ENCODE peak calls at places on chromosomes 16 and 17, in nine cellular contexts. R, X, U, C, E, P, W, A and Q are unnamed samples.

GRCh38 chr17:27323538-27324212 is 29.8 kb downstream of the WSB1 start:
- DNase-seq in R (peak), X (peak), E (peak), C (peak), A (peak), P (peak), U (peak), W (peak), Q (peak)

GRCh38 chr17:1485748-1486376 is 6.6 kb downstream of the MYO1C start:
- DNase-seq in C (peak), U (peak), W (no peak), R (peak), E (peak), A (peak), X (peak), P (peak), Q (peak)

GRCh38 chr16:24737391-24737871 is 8.0 kb downstream of the TNRC6A start:
- DNase-seq in W (no peak), P (no peak), U (no peak), E (no peak), C (no peak), A (no peak), R (no peak), X (no peak), Q (peak)

GRCh38 chr16:19127674-19128131 is 13.9 kb downstream of the ITPRIPL2 start:
- DNase-seq in U (no peak), A (no peak), C (no peak), W (no peak), E (no peak), R (no peak), P (no peak), X (no peak), Q (no peak)

GRCh38 chr17:1197781-1198490 is 18.2 kb upstream of the ABR start:
- DNase-seq in R (peak), U (peak), C (peak), P (peak), W (peak), A (peak), X (peak), E (peak), Q (no peak)

GRCh38 chr17:17021194-17021863 is 20.9 kb upstream of the MPRIP start:
- DNase-seq in E (peak), C (no peak), A (no peak), U (peak), W (peak), P (peak), R (no peak), X (no peak), Q (no peak)

GRCh38 chr17:56319531-56319930 is 166.3 kb downstream of the ANKFN1 start:
- DNase-seq in E (no peak), P (no peak), W (no peak), X (no peak), R (no peak), C (no peak), A (no peak), U (no peak), Q (peak)

GRCh38 chr16:67726106-67727034 is 7.3 kb upstream of the GFOD2 start:
- DNase-seq in U (no peak), P (no peak), C (peak), R (peak), A (peak), W (no peak), E (peak), X (no peak), Q (no peak)

GRCh38 chr16:48136547-48137360 is 19.0 kb downstream of the ABCC12 start:
- DNase-seq in U (no peak), W (no peak), C (no peak), E (no peak), A (no peak), P (no peak), X (no peak), R (no peak), Q (no peak)

GRCh38 chr16:49100366-49100765 is 181.3 kb downstream of the CBLN1 start:
- DNase-seq in X (peak), C (no peak), U (no peak), W (no peak), A (no peak), E (no peak), P (no peak), R (no peak), Q (no peak)

GRCh38 chr16:14485131-14485551 is 144.9 kb downstream of the PARN start:
- DNase-seq in E (no peak), A (no peak), W (no peak), R (no peak), U (no peak), P (no peak), C (no peak), X (no peak), Q (no peak)

GRCh38 chr16:58418601-58419000 is 26.3 kb downstream of the GINS3 start:
- DNase-seq in C (no peak), E (no peak), W (no peak), U (no peak), R (no peak), A (no peak), P (no peak), X (no peak), Q (peak)

GRCh38 chr17:42096360-42097111 is 1.7 kb downstream of the ZNF385C start:
- DNase-seq in U (no peak), W (no peak), A (no peak), X (no peak), R (no peak), P (no peak), E (no peak), C (no peak), Q (no peak)

GRCh38 chr17:66481259-66481658 is 178.8 kb downstream of the PRKCA start:
- DNase-seq in A (no peak), U (no peak), X (no peak), C (no peak), R (no peak), P (no peak), W (no peak), E (no peak), Q (no peak)

GRCh38 chr16:49592507-49593422 is 219.2 kb downstream of the C16orf78 start:
- DNase-seq in W (no peak), U (peak), C (no peak), X (peak), A (no peak), R (peak), E (no peak), P (peak), Q (peak)

GRCh38 chr17:72726936-72727335 is 365.6 kb downstream of the SLC39A11 start:
- DNase-seq in U (no peak), X (no peak), P (peak), A (no peak), W (no peak), E (no peak), R (no peak), C (no peak), Q (no peak)

GRCh38 chr17:38579934-38580333 is 25.8 kb downstream of the SRCIN1 start:
- DNase-seq in R (peak), U (peak), X (no peak), E (no peak), W (no peak), A (no peak), P (no peak), C (no peak), Q (peak)

GRCh38 chr16:28140788-28141618 is 70.8 kb downstream of the XPO6 start:
- DNase-seq in P (peak), X (no peak), U (peak), E (no peak), R (no peak), C (no peak), W (no peak), A (no peak), Q (peak)

GRCh38 chr16:73265124-73265838 is 217.4 kb upstream of the ZFHX3 start:
- DNase-seq in P (no peak), X (no peak), W (no peak), R (no peak), A (no peak), C (no peak), U (peak), E (no peak), Q (no peak)

GRCh38 chr17:63435681-63436522 is 10.2 kb downstream of the CYB561 start:
- DNase-seq in X (no peak), W (no peak), P (peak), C (no peak), U (peak), E (no peak), A (peak), R (no peak), Q (peak)

GRCh38 chr16:48050871-48051270 is 104.9 kb downstream of the ABCC12 start:
- DNase-seq in C (no peak), E (no peak), U (no peak), A (no peak), R (no peak), P (no peak), W (no peak), X (peak), Q (no peak)

GRCh38 chr16:55330726-55331647 is 7.0 kb downstream of the IRX6 start:
- DNase-seq in U (no peak), W (no peak), R (no peak), C (no peak), A (peak), X (no peak), P (no peak), E (no peak), Q (no peak)

GRCh38 chr17:42055496-42055895 is 5.1 kb upstream of the C17orf113 start:
- DNase-seq in A (no peak), R (no peak), C (no peak), E (no peak), U (no peak), P (no peak), W (no peak), X (no peak), Q (no peak)

GRCh38 chr16:76389126-76389525 is 111.9 kb downstream of the CNTNAP4 start:
- DNase-seq in A (no peak), X (no peak), E (no peak), R (no peak), W (no peak), C (no peak), U (no peak), P (no peak), Q (no peak)

GRCh38 chr17:5922476-5922875 is 147.7 kb upstream of the WSCD1 start:
- DNase-seq in A (no peak), E (no peak), X (no peak), R (no peak), W (no peak), U (no peak), P (no peak), C (no peak), Q (no peak)

GRCh38 chr16:3094289-3095027 is 4.6 kb downstream of the ZSCAN10 start:
- DNase-seq in E (no peak), P (peak), C (no peak), R (no peak), X (no peak), W (no peak), U (peak), A (no peak), Q (peak)

GRCh38 chr17:74394977-74395376 is 27.7 kb downstream of the GPR142 start:
- DNase-seq in W (no peak), U (peak), E (no peak), P (peak), A (peak), C (no peak), R (peak), X (no peak), Q (no peak)
- TF ChIP-seq POLR2A in W (no peak), U (no peak), E (no peak), P (no peak), A (no peak), C (no peak), R (no peak), X (no peak), Q (no peak)

DNA sequence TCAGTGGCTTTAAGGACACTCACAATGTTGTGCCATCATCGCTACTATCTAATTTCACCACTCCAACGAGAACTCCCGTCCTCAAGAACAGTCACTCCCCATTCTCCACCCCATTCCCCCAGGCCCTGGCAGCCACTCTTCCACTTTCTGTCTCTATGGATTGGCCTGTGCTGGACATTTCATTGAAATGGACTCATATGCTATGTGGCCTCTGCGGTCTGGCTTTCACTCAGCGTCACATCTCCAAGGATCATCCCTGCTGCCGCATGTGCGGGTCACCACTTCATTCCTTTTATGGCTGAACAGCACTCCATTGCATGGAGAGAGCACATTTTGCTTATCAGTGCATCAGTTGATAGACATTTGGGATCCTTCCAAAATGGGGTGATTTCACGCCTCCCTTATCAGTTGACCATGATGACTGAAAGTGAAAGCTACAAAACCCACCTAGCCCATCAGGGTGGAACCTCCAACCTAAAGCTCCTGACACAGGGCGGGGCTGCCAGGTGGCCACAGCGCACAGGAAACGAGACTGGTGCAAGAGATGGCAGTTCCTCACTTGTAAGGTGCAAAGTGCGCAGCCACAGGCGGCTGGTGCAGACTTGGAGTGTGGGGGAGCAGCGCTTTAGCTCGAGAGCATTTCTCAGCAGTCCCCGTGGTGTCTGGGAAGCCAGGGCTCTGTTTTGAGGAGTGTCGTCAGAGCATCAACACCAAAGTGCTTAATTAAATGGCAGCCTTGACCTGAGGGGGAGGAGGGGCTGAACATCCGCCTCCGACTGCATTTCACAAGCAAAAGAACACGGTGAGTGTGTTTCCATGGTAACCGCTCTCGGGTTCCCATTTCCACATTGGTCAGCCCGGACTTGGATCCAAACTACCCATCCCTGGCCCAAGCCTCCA is 23.8 kb downstream of the COTL1 start:
- DNase-seq in R (no peak), A (peak), W (no peak), X (no peak), U (peak), E (peak), C (no peak), P (peak), Q (no peak)
- TF ChIP-seq POLR2A in R (no peak), A (peak), W (no peak), X (no peak), U (no peak), E (no peak), C (no peak), P (peak), Q (no peak)

GRCh38 chr17:81683584-81684441 is at the start of the genes ARL16 and HGS:
- DNase-seq in E (peak), X (peak), U (peak), W (peak), P (peak), C (peak), A (peak), R (peak), Q (peak)
- TF ChIP-seq POLR2A in E (peak), X (no peak), U (peak), W (peak), P (peak), C (no peak), A (peak), R (peak), Q (peak)

GRCh38 chr17:81000631-81001357 is 9.2 kb downstream of the CHMP6 start:
- DNase-seq in U (peak), A (no peak), X (peak), P (peak), C (no peak), R (no peak), W (no peak), E (no peak), Q (no peak)
- TF ChIP-seq POLR2A in U (no peak), A (no peak), X (no peak), P (peak), C (no peak), R (no peak), W (no peak), E (no peak), Q (no peak)

GRCh38 chr17:28576758-28577465 is at the start of gene ALDOC:
- DNase-seq in E (peak), R (peak), X (peak), P (peak), W (peak), C (peak), U (peak), A (peak), Q (peak)
- TF ChIP-seq POLR2A in E (peak), R (peak), X (no peak), P (peak), W (peak), C (peak), U (peak), A (peak), Q (peak)

GRCh38 chr16:53042235-53042645 is 10.5 kb downstream of the CHD9NB start:
- DNase-seq in C (no peak), X (no peak), E (no peak), W (no peak), R (no peak), P (no peak), A (no peak), U (no peak), Q (no peak)

GRCh38 chr16:53045554-53046250 is 7.0 kb downstream of the CHD9NB start:
- DNase-seq in A (no peak), P (peak), U (peak), W (no peak), X (no peak), E (no peak), C (peak), R (no peak), Q (no peak)

GRCh38 chr16:53043462-53043861 is 9.2 kb downstream of the CHD9NB start:
- DNase-seq in C (no peak), E (peak), P (peak), R (no peak), U (no peak), W (no peak), A (no peak), X (no peak), Q (no peak)

GRCh38 chr16:53041196-53041977 is 11.3 kb downstream of the CHD9NB start:
- DNase-seq in X (no peak), A (no peak), W (peak), P (peak), C (peak), E (peak), R (no peak), U (peak), Q (no peak)

GRCh38 chr16:53043986-53044571 is 8.6 kb downstream of the CHD9NB start:
- DNase-seq in U (peak), R (no peak), X (no peak), A (no peak), P (peak), E (peak), W (no peak), C (no peak), Q (no peak)
- TF ChIP-seq POLR2A in U (peak), R (no peak), X (no peak), A (no peak), P (no peak), E (no peak), W (no peak), C (no peak), Q (no peak)